ENCODE peak calls at places on chromosomes 12 and 14, in five cellular contexts. One of them, this sample, is unnamed. For H3K36me3, the result is how much of the 10 kb centered on the place peaks cover.

GRCh38 chr12:2119266-2119665 is 66.5 kb downstream of the CACNA1C start:
- DNase-seq in left ventricle myocardium inferior: no peak
- DNase-seq in IMR-90: no peak
- DNase-seq in BJ: no peak
- DNase-seq in CD4-positive, alpha-beta memory T cell: no peak
- DNase-seq in this sample: no peak

GRCh38 chr12:1972856-1973317 is 31.4 kb downstream of the DCP1B start:
- DNase-seq in BJ: peak
- DNase-seq in left ventricle myocardium inferior: peak
- DNase-seq in IMR-90: peak
- DNase-seq in CD4-positive, alpha-beta memory T cell: no peak
- DNase-seq in this sample: no peak

GRCh38 chr12:119179335-119180021 is 747 bp downstream of the HSPB8 start:
- DNase-seq in left ventricle myocardium inferior: no peak
- DNase-seq in CD4-positive, alpha-beta memory T cell: no peak
- DNase-seq in BJ: no peak
- DNase-seq in IMR-90: peak
- DNase-seq in this sample: peak

GRCh38 chr12:57239587-57240068 is 10.1 kb downstream of the SHMT2 start:
- DNase-seq in IMR-90: no peak
- DNase-seq in BJ: no peak
- DNase-seq in left ventricle myocardium inferior: no peak
- DNase-seq in CD4-positive, alpha-beta memory T cell: no peak
- DNase-seq in this sample: no peak

GRCh38 chr12:104280703-104281458 is 22.7 kb upstream of the EID3 start:
- DNase-seq in left ventricle myocardium inferior: no peak
- DNase-seq in IMR-90: peak
- DNase-seq in BJ: peak
- DNase-seq in CD4-positive, alpha-beta memory T cell: no peak
- DNase-seq in this sample: no peak

GRCh38 chr12:64171715-64172114 is 50.4 kb downstream of the KICS2 start:
- DNase-seq in BJ: no peak
- DNase-seq in left ventricle myocardium inferior: no peak
- DNase-seq in IMR-90: peak
- DNase-seq in CD4-positive, alpha-beta memory T cell: no peak
- DNase-seq in this sample: no peak

GRCh38 chr14:36604757-36605505 is 22.5 kb upstream of the NKX2-8 start:
- DNase-seq in CD4-positive, alpha-beta memory T cell: peak
- DNase-seq in left ventricle myocardium inferior: no peak
- DNase-seq in BJ: peak
- DNase-seq in IMR-90: peak
- DNase-seq in this sample: peak

GRCh38 chr12:68148261-68148951 is 11.1 kb downstream of the IFNG start:
- DNase-seq in IMR-90: no peak
- DNase-seq in CD4-positive, alpha-beta memory T cell: no peak
- DNase-seq in BJ: no peak
- DNase-seq in left ventricle myocardium inferior: no peak
- DNase-seq in this sample: no peak

GRCh38 chr12:10901427-10901826 is 7.9 kb downstream of the TAS2R13 start:
- DNase-seq in IMR-90: no peak
- DNase-seq in CD4-positive, alpha-beta memory T cell: no peak
- DNase-seq in left ventricle myocardium inferior: no peak
- DNase-seq in BJ: no peak
- DNase-seq in this sample: no peak

GRCh38 chr14:103388664-103389063 is 3.4 kb downstream of the MARK3 start:
- DNase-seq in CD4-positive, alpha-beta memory T cell: no peak
- DNase-seq in IMR-90: no peak
- DNase-seq in BJ: no peak
- DNase-seq in left ventricle myocardium inferior: no peak
- DNase-seq in this sample: no peak

GRCh38 chr14:93079865-93080403 is 35.8 kb downstream of the ITPK1 start:
- DNase-seq in CD4-positive, alpha-beta memory T cell: no peak
- DNase-seq in BJ: no peak
- DNase-seq in IMR-90: no peak
- DNase-seq in left ventricle myocardium inferior: no peak
- DNase-seq in this sample: no peak

GRCh38 chr14:104957146-104958113 is 20.7 kb downstream of the AHNAK2 start:
- DNase-seq in IMR-90: no peak
- DNase-seq in BJ: no peak
- DNase-seq in left ventricle myocardium inferior: peak
- DNase-seq in CD4-positive, alpha-beta memory T cell: no peak
- DNase-seq in this sample: no peak

GRCh38 chr14:105914738-105915385 is 388.5 kb downstream of the TMEM121 start:
- DNase-seq in BJ: no peak
- DNase-seq in left ventricle myocardium inferior: peak
- DNase-seq in IMR-90: no peak
- DNase-seq in CD4-positive, alpha-beta memory T cell: no peak
- DNase-seq in this sample: no peak

GRCh38 chr14:60649815-60650381 is 621 bp upstream of the SIX1 start:
- DNase-seq in CD4-positive, alpha-beta memory T cell: no peak
- DNase-seq in BJ: no peak
- DNase-seq in left ventricle myocardium inferior: no peak
- DNase-seq in IMR-90: peak
- DNase-seq in this sample: no peak

GRCh38 chr14:81625343-81625742 is 91.7 kb upstream of the SEL1L start:
- DNase-seq in BJ: no peak
- DNase-seq in left ventricle myocardium inferior: no peak
- DNase-seq in CD4-positive, alpha-beta memory T cell: no peak
- DNase-seq in IMR-90: no peak
- DNase-seq in this sample: peak

GRCh38 chr14:103385994-103386491 is 828 bp downstream of the MARK3 start:
- DNase-seq in CD4-positive, alpha-beta memory T cell: peak
- DNase-seq in left ventricle myocardium inferior: no peak
- DNase-seq in IMR-90: peak
- DNase-seq in BJ: no peak
- DNase-seq in this sample: no peak

GRCh38 chr12:75951399-75952228 is 80.0 kb downstream of the PHLDA1 start:
- DNase-seq in left ventricle myocardium inferior: no peak
- DNase-seq in IMR-90: no peak
- DNase-seq in BJ: no peak
- DNase-seq in CD4-positive, alpha-beta memory T cell: no peak
- DNase-seq in this sample: no peak

GRCh38 chr12:17110316-17110715 is 504.4 kb upstream of the LMO3 start:
- DNase-seq in CD4-positive, alpha-beta memory T cell: no peak
- DNase-seq in left ventricle myocardium inferior: no peak
- DNase-seq in BJ: no peak
- DNase-seq in IMR-90: no peak
- DNase-seq in this sample: no peak

GRCh38 chr12:47079365-47079893 is at the start of gene PCED1B:
- DNase-seq in left ventricle myocardium inferior: peak
- DNase-seq in IMR-90: peak
- DNase-seq in CD4-positive, alpha-beta memory T cell: peak
- DNase-seq in BJ: no peak
- DNase-seq in this sample: no peak

GRCh38 chr12:103748002-103748401 is 93.0 kb downstream of the NT5DC3 start:
- DNase-seq in IMR-90: no peak
- DNase-seq in left ventricle myocardium inferior: no peak
- DNase-seq in CD4-positive, alpha-beta memory T cell: no peak
- DNase-seq in BJ: no peak
- DNase-seq in this sample: no peak

GRCh38 chr12:21483531-21483930 is 17.9 kb downstream of the RECQL start:
- DNase-seq in IMR-90: no peak
- DNase-seq in BJ: no peak
- DNase-seq in left ventricle myocardium inferior: no peak
- DNase-seq in CD4-positive, alpha-beta memory T cell: no peak
- DNase-seq in this sample: no peak
- H3K36me3 ChIP-seq in IMR-90: under half
- H3K36me3 ChIP-seq in BJ: under half
- H3K36me3 ChIP-seq in left ventricle myocardium inferior: half or more
- H3K36me3 ChIP-seq in CD4-positive, alpha-beta memory T cell: under half
- H3K36me3 ChIP-seq in this sample: under half

GRCh38 chr14:55005071-55005470 is 21.8 kb downstream of the WDHD1 start:
- DNase-seq in BJ: no peak
- DNase-seq in IMR-90: peak
- DNase-seq in CD4-positive, alpha-beta memory T cell: no peak
- DNase-seq in left ventricle myocardium inferior: no peak
- DNase-seq in this sample: no peak

GRCh38 chr14:55000381-55000780 is 26.5 kb downstream of the WDHD1 start:
- DNase-seq in BJ: no peak
- DNase-seq in left ventricle myocardium inferior: no peak
- DNase-seq in CD4-positive, alpha-beta memory T cell: peak
- DNase-seq in IMR-90: peak
- DNase-seq in this sample: no peak
- H3K36me3 ChIP-seq in BJ: under half
- H3K36me3 ChIP-seq in left ventricle myocardium inferior: under half
- H3K36me3 ChIP-seq in CD4-positive, alpha-beta memory T cell: under half
- H3K36me3 ChIP-seq in IMR-90: under half
- H3K36me3 ChIP-seq in this sample: under half

DNA sequence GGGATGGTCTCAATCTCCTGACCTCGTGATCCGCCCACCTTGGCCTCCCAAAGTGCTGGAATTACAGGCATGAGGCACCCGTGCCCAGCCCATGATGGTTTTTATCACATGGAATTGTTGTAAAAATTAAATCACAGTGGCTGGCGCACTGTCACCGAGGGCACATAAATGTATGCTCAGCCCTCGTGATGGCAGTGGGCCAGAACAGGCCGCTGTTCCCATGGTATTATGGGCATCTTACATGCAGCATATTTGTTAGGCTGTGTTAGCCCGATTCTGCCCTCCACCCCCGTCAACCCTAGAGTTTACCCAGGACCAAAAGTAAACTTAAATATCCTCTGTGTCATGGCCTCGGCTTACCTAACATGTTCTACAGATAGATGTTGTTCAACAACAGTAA is 48.6 kb downstream of the GPR68 start:
- DNase-seq in BJ: no peak
- DNase-seq in IMR-90: no peak
- DNase-seq in left ventricle myocardium inferior: no peak
- DNase-seq in CD4-positive, alpha-beta memory T cell: no peak
- DNase-seq in this sample: no peak
- H3K36me3 ChIP-seq in BJ: under half
- H3K36me3 ChIP-seq in IMR-90: under half
- H3K36me3 ChIP-seq in left ventricle myocardium inferior: half or more
- H3K36me3 ChIP-seq in CD4-positive, alpha-beta memory T cell: under half
- H3K36me3 ChIP-seq in this sample: under half

DNA sequence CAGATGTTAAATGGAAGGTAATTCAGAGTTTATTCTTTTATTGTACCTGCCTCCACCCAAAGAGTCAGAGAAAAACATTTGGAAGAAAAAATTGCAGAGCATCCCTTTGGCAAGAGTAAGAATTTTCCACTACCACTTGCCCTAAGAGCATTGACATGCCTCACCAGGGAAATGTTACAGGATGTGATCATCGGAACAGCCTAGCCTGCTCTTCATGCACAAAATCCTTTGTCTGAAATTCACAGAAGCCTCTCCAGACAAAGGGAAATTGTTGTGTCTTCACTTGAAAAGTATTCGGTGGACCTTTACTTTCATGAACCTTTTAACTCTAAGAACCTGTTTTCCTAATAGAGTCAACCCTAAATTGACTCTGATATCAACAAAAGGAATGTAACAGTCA is 36.9 kb downstream of the ATP2A2 start:
- DNase-seq in CD4-positive, alpha-beta memory T cell: no peak
- DNase-seq in IMR-90: peak
- DNase-seq in left ventricle myocardium inferior: no peak
- DNase-seq in BJ: no peak
- DNase-seq in this sample: no peak
- H3K36me3 ChIP-seq in CD4-positive, alpha-beta memory T cell: under half
- H3K36me3 ChIP-seq in IMR-90: under half
- H3K36me3 ChIP-seq in left ventricle myocardium inferior: half or more
- H3K36me3 ChIP-seq in BJ: under half
- H3K36me3 ChIP-seq in this sample: under half

GRCh38 chr12:124424516-124424905 is 129.6 kb downstream of the RFLNA start:
- DNase-seq in left ventricle myocardium inferior: no peak
- DNase-seq in CD4-positive, alpha-beta memory T cell: no peak
- DNase-seq in IMR-90: no peak
- DNase-seq in BJ: no peak
- DNase-seq in this sample: no peak
- H3K36me3 ChIP-seq in left ventricle myocardium inferior: under half
- H3K36me3 ChIP-seq in CD4-positive, alpha-beta memory T cell: under half
- H3K36me3 ChIP-seq in IMR-90: under half
- H3K36me3 ChIP-seq in BJ: under half
- H3K36me3 ChIP-seq in this sample: under half

GRCh38 chr12:132402831-132403416 is 73.5 kb upstream of the GALNT9 start:
- DNase-seq in BJ: no peak
- DNase-seq in CD4-positive, alpha-beta memory T cell: no peak
- DNase-seq in IMR-90: no peak
- DNase-seq in left ventricle myocardium inferior: peak
- DNase-seq in this sample: no peak

GRCh38 chr12:132404435-132404855 is 75.1 kb upstream of the GALNT9 start:
- DNase-seq in IMR-90: no peak
- DNase-seq in CD4-positive, alpha-beta memory T cell: no peak
- DNase-seq in BJ: no peak
- DNase-seq in left ventricle myocardium inferior: peak
- DNase-seq in this sample: no peak

GRCh38 chr12:132404956-132405741 is 75.8 kb upstream of the GALNT9 start:
- DNase-seq in IMR-90: no peak
- DNase-seq in left ventricle myocardium inferior: peak
- DNase-seq in CD4-positive, alpha-beta memory T cell: no peak
- DNase-seq in BJ: no peak
- DNase-seq in this sample: no peak

GRCh38 chr12:132401982-132402381 is 72.6 kb upstream of the GALNT9 start:
- DNase-seq in BJ: no peak
- DNase-seq in CD4-positive, alpha-beta memory T cell: no peak
- DNase-seq in left ventricle myocardium inferior: no peak
- DNase-seq in IMR-90: no peak
- DNase-seq in this sample: no peak

GRCh38 chr12:132403636-132404434 is 74.4 kb upstream of the GALNT9 start:
- DNase-seq in IMR-90: no peak
- DNase-seq in left ventricle myocardium inferior: peak
- DNase-seq in CD4-positive, alpha-beta memory T cell: no peak
- DNase-seq in BJ: no peak
- DNase-seq in this sample: no peak
- H3K36me3 ChIP-seq in IMR-90: under half
- H3K36me3 ChIP-seq in left ventricle myocardium inferior: under half
- H3K36me3 ChIP-seq in CD4-positive, alpha-beta memory T cell: under half
- H3K36me3 ChIP-seq in BJ: under half
- H3K36me3 ChIP-seq in this sample: under half

GRCh38 chr14:77111021-77111420 is 13.0 kb downstream of the CIPC start:
- DNase-seq in BJ: no peak
- DNase-seq in CD4-positive, alpha-beta memory T cell: no peak
- DNase-seq in left ventricle myocardium inferior: no peak
- DNase-seq in IMR-90: no peak
- DNase-seq in this sample: no peak
- H3K36me3 ChIP-seq in BJ: under half
- H3K36me3 ChIP-seq in CD4-positive, alpha-beta memory T cell: under half
- H3K36me3 ChIP-seq in left ventricle myocardium inferior: half or more
- H3K36me3 ChIP-seq in IMR-90: under half
- H3K36me3 ChIP-seq in this sample: under half

This sample was measured in kidney epithelial cell.